ENCODE peak calls at places on chromosome 3, in seven cellular contexts. F, A, O, M, N, Q and B are unnamed samples.

GRCh38 chr3:190811775-190812480 is 50.6 kb downstream of the GMNC start:
- DNase-seq in F (peak), M (peak), Q (peak), A (no peak), O (peak), N (peak), B (peak)

GRCh38 chr3:119609301-119609700 is 11.6 kb downstream of the PLA1A start:
- DNase-seq in A (no peak), Q (no peak), F (no peak), M (no peak), N (no peak), O (no peak), B (no peak)

GRCh38 chr3:25916286-25916685 is 126.4 kb downstream of the OXSM start:
- DNase-seq in F (no peak), O (no peak), N (no peak), Q (no peak), A (no peak), M (no peak), B (no peak)

GRCh38 chr3:69510481-69511031 is 124.7 kb upstream of the FRMD4B start:
- DNase-seq in F (no peak), M (no peak), A (no peak), O (no peak), Q (no peak), N (no peak), B (peak)

GRCh38 chr3:149442845-149443544 is 31.5 kb upstream of the TM4SF4 start:
- DNase-seq in N (peak), Q (no peak), M (peak), F (no peak), O (peak), A (no peak), B (peak)

GRCh38 chr3:126355777-126356372 is 1.3 kb downstream of the KLF15 start:
- DNase-seq in N (no peak), Q (peak), A (peak), M (peak), O (peak), F (no peak), B (no peak)

GRCh38 chr3:71428841-71429609 is 154.5 kb downstream of the FOXP1 start:
- DNase-seq in O (peak), M (peak), N (no peak), Q (peak), F (no peak), A (peak), B (peak)

GRCh38 chr3:152257246-152258074 is 11.3 kb upstream of the MBNL1 start:
- DNase-seq in Q (no peak), N (no peak), M (peak), O (no peak), F (peak), A (no peak), B (peak)

GRCh38 chr3:73681610-73682009 is 56.9 kb upstream of the PDZRN3 start:
- DNase-seq in M (peak), O (peak), F (no peak), Q (no peak), N (peak), A (no peak), B (peak)

GRCh38 chr3:148280623-148281242 is 417.0 kb upstream of the AGTR1 start:
- DNase-seq in N (no peak), F (no peak), O (peak), A (no peak), Q (no peak), M (no peak), B (no peak)

GRCh38 chr3:44237161-44237560 is 4.5 kb upstream of the TOPAZ1 start:
- DNase-seq in A (no peak), M (no peak), O (no peak), Q (no peak), F (no peak), N (no peak), B (no peak)

GRCh38 chr3:183149915-183150825 is 12.4 kb downstream of the LAMP3 start:
- DNase-seq in F (no peak), N (no peak), A (no peak), M (peak), O (no peak), Q (no peak), B (no peak)

GRCh38 chr3:146072824-146073223 is 88.2 kb downstream of the PLOD2 start:
- DNase-seq in O (peak), F (no peak), M (peak), N (no peak), Q (no peak), A (no peak), B (no peak)

GRCh38 chr3:176796371-176796770 is 400.9 kb downstream of the TBL1XR1 start:
- DNase-seq in A (no peak), F (no peak), N (no peak), M (peak), Q (no peak), O (peak), B (no peak)

GRCh38 chr3:189797103-189797850 is 166.1 kb downstream of the TP63 start:
- DNase-seq in N (no peak), O (no peak), M (no peak), A (no peak), F (no peak), Q (no peak), B (no peak)
- H3K4me3 ChIP-seq in N (no peak), O (no peak), M (no peak), A (no peak), F (no peak), Q (no peak), B (no peak)

GRCh38 chr3:10194328-10195071 is 29.8 kb downstream of the IRAK2 start:
- DNase-seq in M (peak), Q (no peak), O (no peak), N (no peak), A (peak), F (peak), B (peak)
- H3K4me3 ChIP-seq in M (no peak), Q (no peak), O (no peak), N (no peak), A (no peak), F (no peak), B (no peak)

DNA sequence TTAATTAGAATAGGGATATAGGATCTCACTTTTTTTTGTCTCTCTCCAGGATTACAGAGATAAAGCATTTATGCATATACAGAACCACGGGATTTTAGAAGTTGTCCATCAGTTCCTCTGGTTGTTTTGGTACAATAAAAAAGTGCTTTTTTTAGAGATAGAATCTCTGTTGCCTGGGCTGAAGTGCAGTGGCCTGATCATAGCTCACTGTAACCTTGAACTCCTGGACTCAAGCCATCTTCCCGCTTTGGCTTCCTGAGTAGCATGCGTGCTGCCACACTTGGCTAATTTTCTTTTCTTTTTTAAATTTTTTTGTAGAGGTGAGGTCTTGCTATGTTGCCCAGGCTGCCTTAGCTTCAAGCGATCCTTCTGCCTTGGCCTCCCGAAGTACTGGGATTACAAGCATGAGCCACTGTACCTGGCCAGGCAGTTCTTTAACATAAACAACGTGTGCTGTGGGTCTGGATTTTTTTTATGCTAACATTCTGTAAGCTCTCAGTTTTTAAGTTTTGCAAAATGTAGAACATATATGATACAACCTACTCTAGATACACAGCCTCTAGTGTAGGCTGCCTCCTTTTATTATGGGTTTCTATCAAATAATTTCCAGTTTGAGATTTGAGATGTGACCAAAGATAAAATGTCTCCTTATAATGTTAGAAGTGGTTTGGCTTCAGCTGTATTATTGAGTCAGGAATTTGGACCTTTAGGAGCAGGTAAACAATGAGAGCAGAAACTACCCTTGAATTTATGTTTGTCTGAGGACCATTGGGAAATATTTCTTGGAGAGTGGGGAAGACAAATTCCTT is 57.4 kb upstream of the ULK4 start:
- DNase-seq in Q (no peak), A (no peak), O (no peak), M (no peak), F (no peak), N (no peak), B (no peak)
- H3K4me3 ChIP-seq in Q (no peak), A (no peak), O (no peak), M (no peak), F (no peak), N (no peak), B (no peak)

GRCh38 chr3:38276081-38276916 is 5.8 kb upstream of the SLC22A14 start:
- DNase-seq in N (no peak), Q (no peak), F (no peak), O (no peak), M (no peak), A (no peak), B (no peak)

GRCh38 chr3:38283810-38284775 is 2.0 kb downstream of the SLC22A14 start:
- DNase-seq in F (no peak), N (peak), O (peak), M (peak), A (no peak), Q (no peak), B (no peak)

GRCh38 chr3:38278841-38279240 is 3.3 kb upstream of the SLC22A14 start:
- DNase-seq in F (no peak), O (no peak), A (no peak), Q (no peak), M (no peak), N (no peak), B (no peak)

GRCh38 chr3:38276917-38277630 is 5.0 kb upstream of the SLC22A14 start:
- DNase-seq in O (no peak), Q (no peak), N (no peak), M (no peak), A (no peak), F (no peak), B (no peak)

GRCh38 chr3:38281895-38282686 is at the start of gene SLC22A14:
- DNase-seq in A (no peak), O (no peak), F (no peak), Q (no peak), M (no peak), N (no peak), B (peak)
- H3K4me3 ChIP-seq in A (no peak), O (no peak), F (no peak), Q (no peak), M (no peak), N (no peak), B (no peak)

DNA sequence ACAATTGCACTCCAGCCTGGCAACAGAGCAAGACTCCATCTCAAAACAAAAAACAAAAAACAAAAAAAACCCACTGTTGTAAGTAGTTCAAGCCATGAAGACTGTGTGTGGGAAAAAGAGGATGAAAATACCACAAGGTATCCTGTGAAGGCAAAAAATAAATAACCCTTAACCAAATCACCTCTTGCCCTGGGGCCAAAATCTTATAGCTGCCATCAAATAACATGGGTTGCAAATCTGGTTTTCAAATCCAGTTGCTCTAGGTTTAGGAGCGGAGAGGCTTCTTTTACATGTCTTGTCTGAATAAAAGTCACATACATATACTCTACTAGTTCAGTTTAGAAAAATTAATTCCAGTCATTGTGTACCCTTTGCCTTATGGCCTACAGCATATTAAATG is 87.0 kb upstream of the STT3B start:
- DNase-seq in N (no peak), M (no peak), Q (no peak), A (no peak), F (no peak), O (no peak), B (no peak)
- H3K4me3 ChIP-seq in N (no peak), M (no peak), Q (no peak), A (no peak), F (no peak), O (no peak), B (no peak)

GRCh38 chr3:150447631-150448465 is 39.8 kb downstream of the TSC22D2 start:
- DNase-seq in F (no peak), Q (no peak), O (no peak), M (peak), N (no peak), A (no peak), B (peak)

GRCh38 chr3:150451329-150452084 is 43.4 kb downstream of the TSC22D2 start:
- DNase-seq in N (no peak), O (peak), A (no peak), Q (no peak), F (no peak), M (no peak), B (no peak)

GRCh38 chr3:150449169-150449721 is 41.1 kb downstream of the TSC22D2 start:
- DNase-seq in M (peak), F (no peak), O (peak), N (peak), Q (no peak), A (no peak), B (peak)

GRCh38 chr3:150453353-150453752 is 45.3 kb downstream of the TSC22D2 start:
- DNase-seq in O (no peak), F (no peak), N (no peak), M (no peak), Q (no peak), A (no peak), B (no peak)

GRCh38 chr3:150450906-150451305 is 42.8 kb downstream of the TSC22D2 start:
- DNase-seq in O (no peak), M (no peak), N (no peak), A (no peak), F (no peak), Q (no peak), B (no peak)
- H3K4me3 ChIP-seq in O (no peak), M (peak), N (no peak), A (no peak), F (no peak), Q (no peak), B (no peak)

GRCh38 chr3:124217542-124217941 is 225.6 kb upstream of the ROPN1 start:
- DNase-seq in Q (peak), O (peak), A (no peak), N (peak), M (peak), F (peak), B (peak)

GRCh38 chr3:124227150-124227630 is 235.3 kb upstream of the ROPN1 start:
- DNase-seq in A (no peak), Q (no peak), F (no peak), O (no peak), M (peak), N (no peak), B (peak)

GRCh38 chr3:124223853-124224252 is 231.9 kb upstream of the ROPN1 start:
- DNase-seq in M (no peak), A (no peak), N (no peak), O (no peak), F (no peak), Q (no peak), B (no peak)

GRCh38 chr3:124221286-124221821 is 229.4 kb upstream of the ROPN1 start:
- DNase-seq in A (no peak), O (no peak), N (no peak), M (peak), F (no peak), Q (no peak), B (peak)
- H3K4me3 ChIP-seq in A (no peak), O (no peak), N (no peak), M (no peak), F (no peak), Q (no peak), B (no peak)

GRCh38 chr3:24830230-24831152 is 335.8 kb upstream of the THRB start:
- DNase-seq in O (no peak), F (no peak), A (peak), Q (no peak), N (no peak), M (peak), B (no peak)

GRCh38 chr3:24829632-24830229 is 335.1 kb upstream of the THRB start:
- DNase-seq in O (no peak), A (no peak), N (no peak), Q (no peak), M (peak), F (no peak), B (no peak)

GRCh38 chr3:24834442-24834841 is 339.8 kb upstream of the THRB start:
- DNase-seq in O (no peak), Q (no peak), F (no peak), A (no peak), M (no peak), N (no peak), B (no peak)

GRCh38 chr3:24832878-24833277 is 338.2 kb upstream of the THRB start:
- DNase-seq in M (no peak), O (no peak), Q (no peak), A (no peak), F (no peak), N (no peak), B (peak)

GRCh38 chr3:24829011-24829581 is 334.4 kb upstream of the THRB start:
- DNase-seq in N (no peak), F (no peak), M (peak), A (peak), Q (no peak), O (no peak), B (no peak)
- H3K4me3 ChIP-seq in N (no peak), F (no peak), M (peak), A (peak), Q (peak), O (no peak), B (no peak)